ENCODE peak calls at places on chromosomes 2 and 18, in seven cellular contexts. R is K562, U is PC-9, J is DND-41, E is hepatocyte, V is mammary epithelial cell, T is HepG2. O is an unnamed sample.
A peak's percentile ranks its signal among the peaks of the same experiment; 100 is the strongest.

GRCh38 chr2:62409442-62409841 is 96.6 kb downstream of the TMEM17 start:
- DNase-seq in R (no peak), U (no peak), J (no peak), E (no peak), V (peak; percentile 44), T (no peak), O (no peak)

GRCh38 chr2:42116195-42117181 is 52.7 kb upstream of the EML4 start:
- DNase-seq in R (no peak), U (no peak), J (no peak), E (no peak), V (no peak), T (peak; percentile 95), O (no peak)

GRCh38 chr2:193584001-193584400 is 1389.3 kb upstream of the TMEFF2 start:
- DNase-seq in R (no peak), U (no peak), J (no peak), E (peak; percentile 23), V (peak; percentile 20), T (peak; percentile 30), O (no peak)

GRCh38 chr18:41484069-41484468 is 471.0 kb upstream of the PIK3C3 start:
- DNase-seq in R (no peak), U (no peak), J (no peak), E (no peak), V (no peak), T (no peak), O (no peak)

GRCh38 chr2:101790416-101790815 is 92.9 kb downstream of the MAP4K4 start:
- DNase-seq in R (no peak), U (no peak), J (no peak), E (no peak), V (no peak), T (no peak), O (no peak)

GRCh38 chr2:202671317-202672035 is 36.7 kb downstream of the FAM117B start:
- DNase-seq in R (no peak), U (no peak), J (no peak), E (no peak), V (no peak), T (no peak), O (no peak)

GRCh38 chr2:39845460-39846146 is 66.5 kb upstream of the THUMPD2 start:
- DNase-seq in R (no peak), U (peak; percentile 70), J (no peak), E (no peak), V (peak; percentile 93), T (no peak), O (no peak)

GRCh38 chr18:35582899-35583558 is 1.5 kb downstream of the GALNT1 start:
- DNase-seq in R (no peak), U (peak; percentile 9), J (no peak), E (peak; percentile 44), V (peak; percentile 5), T (peak; percentile 55), O (no peak)

GRCh38 chr18:36469471-36469870 is 172.0 kb downstream of the FHOD3 start:
- DNase-seq in R (no peak), U (no peak), J (no peak), E (no peak), V (no peak), T (no peak), O (no peak)

GRCh38 chr2:101616411-101616810 is 81.1 kb upstream of the MAP4K4 start:
- DNase-seq in R (no peak), U (no peak), J (no peak), E (no peak), V (peak; percentile 26), T (no peak), O (no peak)

GRCh38 chr18:11323359-11323819 is 174.0 kb upstream of the PIEZO2 start:
- DNase-seq in R (no peak), U (no peak), J (no peak), E (peak; percentile 68), V (peak; percentile 14), T (peak; percentile 15), O (no peak)

GRCh38 chr2:233892793-233893192 is 24.4 kb upstream of the TRPM8 start:
- DNase-seq in R (no peak), U (peak; percentile 27), J (no peak), E (no peak), V (no peak), T (peak; percentile 20), O (no peak)

GRCh38 chr2:37742286-37742685 is 70.8 kb upstream of the CDC42EP3 start:
- DNase-seq in R (no peak), U (no peak), J (no peak), E (no peak), V (no peak), T (no peak), O (no peak)

GRCh38 chr2:204491528-204491927 is 53.7 kb upstream of the PARD3B start:
- DNase-seq in R (no peak), U (peak; percentile 14), J (no peak), E (no peak), V (peak; percentile 40), T (no peak), O (no peak)

GRCh38 chr18:79800353-79801180 is 2.8 kb downstream of the KCNG2 start:
- DNase-seq in R (no peak), U (no peak), J (no peak), E (no peak), V (no peak), T (no peak), O (no peak)

GRCh38 chr18:79799619-79800352 is 2.0 kb downstream of the KCNG2 start:
- DNase-seq in R (no peak), U (no peak), J (peak; percentile 50), E (no peak), V (no peak), T (no peak), O (no peak)

GRCh38 chr18:79797518-79798345 is at the start of gene KCNG2:
- DNase-seq in R (no peak), U (peak; percentile 3), J (no peak), E (peak; percentile 58), V (no peak), T (no peak), O (no peak)

GRCh38 chr18:79798346-79798998 is 734 bp downstream of the KCNG2 start:
- DNase-seq in R (no peak), U (no peak), J (no peak), E (no peak), V (no peak), T (no peak), O (no peak)

GRCh38 chr18:79798999-79799370 is 1.2 kb downstream of the KCNG2 start:
- DNase-seq in R (no peak), U (no peak), J (no peak), E (peak; percentile 34), V (no peak), T (no peak), O (no peak)
- TF ChIP-seq EZH2 in R (no peak), U (no peak), J (no peak), E (no peak), V (peak; percentile 36), T (no peak), O (no peak)

GRCh38 chr2:46990231-46990588 is 74.6 kb upstream of the MCFD2 start:
- DNase-seq in R (no peak), U (no peak), J (no peak), E (no peak), V (no peak), T (no peak), O (no peak)
- H3K27ac ChIP-seq in R (no peak overlapping the region), U (no peak overlapping the region), J (no peak overlapping the region), E (no peak overlapping the region), V (no peak overlapping the region), T (no peak overlapping the region), O (no peak overlapping the region)

GRCh38 chr18:63366991-63367240 is at the start of gene KDSR:
- DNase-seq in R (no peak), U (no peak), J (no peak), E (no peak), V (no peak), T (no peak), O (no peak)

GRCh38 chr18:63368611-63369010 is 1.6 kb upstream of the KDSR start:
- DNase-seq in R (no peak), U (no peak), J (no peak), E (no peak), V (no peak), T (no peak), O (no peak)

GRCh38 chr18:63366270-63366990 is 576 bp downstream of the KDSR start:
- DNase-seq in R (peak; percentile 45), U (peak; percentile 43), J (peak; percentile 73), E (peak; percentile 83), V (peak; percentile 79), T (peak; percentile 64), O (peak; percentile 48)

GRCh38 chr18:63365909-63366269 is 1.1 kb downstream of the KDSR start:
- DNase-seq in R (no peak), U (no peak), J (no peak), E (peak; percentile 10), V (no peak), T (no peak), O (no peak)

GRCh38 chr18:63367241-63367953 is 391 bp upstream of the KDSR start:
- DNase-seq in R (peak; percentile 77), U (peak; percentile 94), J (peak; percentile 90), E (peak; percentile 99), V (peak; percentile 99), T (peak; percentile 94), O (peak; percentile 80)
- TF ChIP-seq CTCF in R (no peak), U (no peak), J (peak; percentile 16), E (no peak), V (no peak), T (no peak), O (no peak)

DNA sequence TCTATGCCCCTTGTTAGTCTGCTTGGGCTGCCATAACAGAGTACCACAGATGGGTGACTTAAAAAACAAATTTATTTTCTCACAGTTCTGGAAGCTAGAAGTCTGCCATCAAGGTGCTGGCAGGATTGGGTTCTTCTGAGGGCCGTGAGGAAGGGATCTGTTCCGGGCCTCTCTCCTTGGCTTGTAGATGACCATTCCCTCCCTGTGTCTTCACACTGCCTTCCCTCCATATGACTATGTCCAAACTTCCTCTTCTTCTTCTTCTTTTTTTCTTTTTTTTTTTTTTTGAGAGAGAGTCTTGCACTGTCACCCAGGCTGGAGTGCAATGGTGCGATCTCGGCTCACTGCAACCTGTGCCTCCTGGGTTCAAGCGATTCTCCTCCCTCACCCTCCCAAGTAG is 13.1 kb upstream of the CCNYL1 start:
- DNase-seq in R (no peak), U (no peak), J (no peak), E (no peak), V (no peak), T (no peak), O (no peak)
- TF ChIP-seq EZH2 in R (no peak), U (no peak), J (no peak), E (no peak), V (no peak), T (no peak), O (no peak)

DNA sequence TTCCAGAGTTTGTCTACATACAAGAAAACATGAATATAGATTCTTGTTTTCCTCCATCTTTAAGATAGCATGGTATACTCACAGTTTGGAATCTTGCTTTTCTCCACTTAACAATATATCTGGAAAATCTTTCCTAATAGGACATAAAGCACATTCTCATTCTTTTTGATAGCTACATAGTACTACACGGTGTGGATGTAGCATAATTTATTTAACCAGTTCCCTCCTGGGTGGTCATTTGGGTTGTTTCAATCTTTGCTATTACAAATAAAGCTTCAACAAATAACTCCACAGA is 19.7 kb downstream of the MXD1 start:
- DNase-seq in R (no peak), U (no peak), J (no peak), E (no peak), V (no peak), T (no peak), O (no peak)
- H3K27ac ChIP-seq in R (peak overlapping the region; percentile 71), U (peak overlapping the region; percentile 93), J (no peak overlapping the region), E (peak overlapping the region; percentile 89), V (peak overlapping the region; percentile 73), T (peak overlapping the region; percentile 55), O (no peak overlapping the region)